ENCODE peak calls at places on chromosome 11, in six cellular contexts. One of them, this sample, is unnamed.

GRCh38 chr11:94297967-94298576 is 6.3 kb upstream of the IZUMO1R start:
- DNase-seq in osteocyte: no peak
- DNase-seq in mucosa of descending colon: no peak
- DNase-seq in NCI-H187 treated with DMSO at 0.1 percent for 48 hours: no peak
- DNase-seq in PC-9: no peak
- DNase-seq in right cardiac atrium: no peak
- DNase-seq in this sample: no peak

GRCh38 chr11:47524200-47524874 is 28.6 kb downstream of the CELF1 start:
- DNase-seq in PC-9: no peak
- DNase-seq in mucosa of descending colon: no peak
- DNase-seq in NCI-H187 treated with DMSO at 0.1 percent for 48 hours: no peak
- DNase-seq in osteocyte: no peak
- DNase-seq in right cardiac atrium: no peak
- DNase-seq in this sample: peak; percentile 79

GRCh38 chr11:119376197-119376847 is 5.2 kb downstream of the USP2 start:
- DNase-seq in mucosa of descending colon: no peak
- DNase-seq in PC-9: no peak
- DNase-seq in right cardiac atrium: peak; percentile 78
- DNase-seq in osteocyte: peak; percentile 68
- DNase-seq in NCI-H187 treated with DMSO at 0.1 percent for 48 hours: no peak
- DNase-seq in this sample: no peak

GRCh38 chr11:135002236-135002635 is 590.2 kb upstream of the B3GAT1 start:
- DNase-seq in osteocyte: no peak
- DNase-seq in NCI-H187 treated with DMSO at 0.1 percent for 48 hours: peak; percentile 68
- DNase-seq in PC-9: no peak
- DNase-seq in right cardiac atrium: no peak
- DNase-seq in mucosa of descending colon: no peak
- DNase-seq in this sample: no peak

GRCh38 chr11:6737872-6738466 is 33.8 kb downstream of the OR2AG2 start:
- DNase-seq in mucosa of descending colon: peak; percentile 84
- DNase-seq in NCI-H187 treated with DMSO at 0.1 percent for 48 hours: no peak
- DNase-seq in osteocyte: no peak
- DNase-seq in PC-9: peak; percentile 36
- DNase-seq in right cardiac atrium: peak; percentile 43
- DNase-seq in this sample: no peak

GRCh38 chr11:61679301-61679700 is 890 bp upstream of the DAGLA start:
- DNase-seq in NCI-H187 treated with DMSO at 0.1 percent for 48 hours: no peak
- DNase-seq in osteocyte: no peak
- DNase-seq in mucosa of descending colon: no peak
- DNase-seq in right cardiac atrium: no peak
- DNase-seq in PC-9: peak; percentile 33
- DNase-seq in this sample: no peak

GRCh38 chr11:12914401-12914912 is 94.7 kb upstream of the RASSF10 start:
- DNase-seq in NCI-H187 treated with DMSO at 0.1 percent for 48 hours: peak; percentile 9
- DNase-seq in right cardiac atrium: peak; percentile 85
- DNase-seq in mucosa of descending colon: no peak
- DNase-seq in osteocyte: no peak
- DNase-seq in PC-9: no peak
- DNase-seq in this sample: peak; percentile 27

GRCh38 chr11:127044535-127044934 is 44.0 kb upstream of the KIRREL3 start:
- DNase-seq in PC-9: no peak
- DNase-seq in osteocyte: no peak
- DNase-seq in mucosa of descending colon: no peak
- DNase-seq in NCI-H187 treated with DMSO at 0.1 percent for 48 hours: no peak
- DNase-seq in right cardiac atrium: no peak
- DNase-seq in this sample: no peak